ENCODE peak calls at places on chromosomes 6 and 20, in six cellular contexts. One of them, this sample, is unnamed.

GRCh38 chr6:71406871-71407860 is 118.6 kb downstream of the OGFRL1 start:
- DNase-seq in K562: no peak
- DNase-seq in GM12878: no peak
- DNase-seq in HepG2: no peak
- DNase-seq in GM12892: no peak
- DNase-seq in H1: no peak
- DNase-seq in this sample: no peak

GRCh38 chr6:35919827-35920751 is 809 bp downstream of the SRPK1 start:
- DNase-seq in K562: peak
- DNase-seq in GM12878: no peak
- DNase-seq in HepG2: peak
- DNase-seq in GM12892: no peak
- DNase-seq in H1: no peak
- DNase-seq in this sample: peak

GRCh38 chr20:31595654-31596411 is 9.3 kb upstream of the ID1 start:
- DNase-seq in K562: peak
- DNase-seq in GM12878: no peak
- DNase-seq in HepG2: peak
- DNase-seq in GM12892: no peak
- DNase-seq in H1: peak
- DNase-seq in this sample: no peak

GRCh38 chr20:10288421-10288820 is 69.8 kb downstream of the SNAP25 start:
- DNase-seq in K562: no peak
- DNase-seq in GM12878: no peak
- DNase-seq in HepG2: no peak
- DNase-seq in GM12892: no peak
- DNase-seq in H1: no peak
- DNase-seq in this sample: no peak

GRCh38 chr6:44219815-44220784 is 3.3 kb upstream of the SLC29A1 start:
- DNase-seq in K562: no peak
- DNase-seq in GM12878: no peak
- DNase-seq in HepG2: no peak
- DNase-seq in GM12892: no peak
- DNase-seq in H1: no peak
- DNase-seq in this sample: no peak

GRCh38 chr6:9085054-9085746 is 649.9 kb upstream of the SLC35B3 start:
- DNase-seq in K562: no peak
- DNase-seq in GM12878: no peak
- DNase-seq in HepG2: no peak
- DNase-seq in GM12892: no peak
- DNase-seq in H1: no peak
- DNase-seq in this sample: no peak

GRCh38 chr20:1880529-1881239 is 14.5 kb upstream of the SIRPA start:
- DNase-seq in K562: no peak
- DNase-seq in GM12878: no peak
- DNase-seq in HepG2: no peak
- DNase-seq in GM12892: no peak
- DNase-seq in H1: no peak
- DNase-seq in this sample: no peak

GRCh38 chr20:38290829-38291581 is 13.0 kb upstream of the BPI start:
- DNase-seq in K562: peak
- DNase-seq in GM12878: no peak
- DNase-seq in HepG2: peak
- DNase-seq in GM12892: no peak
- DNase-seq in H1: peak
- DNase-seq in this sample: no peak

GRCh38 chr20:19929749-19930148 is 87.4 kb upstream of the NAA20 start:
- DNase-seq in K562: no peak
- DNase-seq in GM12878: no peak
- DNase-seq in HepG2: no peak
- DNase-seq in GM12892: no peak
- DNase-seq in H1: no peak
- DNase-seq in this sample: no peak

GRCh38 chr20:3374296-3374695 is 33.2 kb downstream of the DNAAF9 start:
- DNase-seq in K562: no peak
- DNase-seq in GM12878: no peak
- DNase-seq in HepG2: no peak
- DNase-seq in GM12892: no peak
- DNase-seq in H1: no peak
- DNase-seq in this sample: no peak

GRCh38 chr6:4179960-4180652 is 44.7 kb upstream of the ECI2 start:
- DNase-seq in K562: no peak
- DNase-seq in GM12878: no peak
- DNase-seq in HepG2: no peak
- DNase-seq in GM12892: no peak
- DNase-seq in H1: no peak
- DNase-seq in this sample: no peak

GRCh38 chr6:41428995-41429417 is 93.6 kb downstream of the NCR2 start:
- DNase-seq in K562: no peak
- DNase-seq in GM12878: no peak
- DNase-seq in HepG2: no peak
- DNase-seq in GM12892: no peak
- DNase-seq in H1: no peak
- DNase-seq in this sample: no peak

GRCh38 chr20:11401988-11402387 is 515.7 kb upstream of the BTBD3 start:
- DNase-seq in K562: no peak
- DNase-seq in GM12878: peak
- DNase-seq in HepG2: no peak
- DNase-seq in GM12892: peak
- DNase-seq in H1: no peak
- DNase-seq in this sample: no peak

GRCh38 chr20:25308083-25308491 is 60.2 kb downstream of the PYGB start:
- DNase-seq in K562: no peak
- DNase-seq in GM12878: no peak
- DNase-seq in HepG2: no peak
- DNase-seq in GM12892: no peak
- DNase-seq in H1: no peak
- DNase-seq in this sample: no peak

GRCh38 chr6:155528982-155529453 is 73.4 kb upstream of the NOX3 start:
- DNase-seq in K562: no peak
- DNase-seq in GM12878: no peak
- DNase-seq in HepG2: peak
- DNase-seq in GM12892: no peak
- DNase-seq in H1: no peak
- DNase-seq in this sample: no peak

GRCh38 chr6:43658161-43658560 is 13.3 kb downstream of the RSPH9 start:
- DNase-seq in K562: no peak
- DNase-seq in GM12878: no peak
- DNase-seq in HepG2: no peak
- DNase-seq in GM12892: no peak
- DNase-seq in H1: no peak
- DNase-seq in this sample: no peak

GRCh38 chr20:34693414-34693813 is 10.7 kb upstream of the TP53INP2 start:
- DNase-seq in K562: no peak
- DNase-seq in GM12878: no peak
- DNase-seq in HepG2: no peak
- DNase-seq in GM12892: no peak
- DNase-seq in H1: no peak
- DNase-seq in this sample: no peak

GRCh38 chr6:102571236-102571908 is 1177.9 kb downstream of the GRIK2 start:
- DNase-seq in K562: no peak
- DNase-seq in GM12878: no peak
- DNase-seq in HepG2: no peak
- DNase-seq in GM12892: no peak
- DNase-seq in H1: no peak
- DNase-seq in this sample: no peak

GRCh38 chr6:6981923-6982322 is 125.8 kb upstream of the RREB1 start:
- DNase-seq in K562: no peak
- DNase-seq in GM12878: no peak
- DNase-seq in HepG2: no peak
- DNase-seq in GM12892: no peak
- DNase-seq in H1: no peak
- DNase-seq in this sample: no peak

GRCh38 chr6:113381957-113382356 is 475.2 kb upstream of the MARCKS start:
- DNase-seq in K562: no peak
- DNase-seq in GM12878: peak
- DNase-seq in HepG2: no peak
- DNase-seq in GM12892: no peak
- DNase-seq in H1: no peak
- DNase-seq in this sample: peak

GRCh38 chr6:29676981-29677601 is 3.9 kb downstream of the ZFP57 start:
- DNase-seq in K562: no peak
- DNase-seq in GM12878: no peak
- DNase-seq in HepG2: no peak
- DNase-seq in GM12892: no peak
- DNase-seq in H1: no peak
- DNase-seq in this sample: no peak

GRCh38 chr20:57654363-57654997 is 34.3 kb upstream of the ZBP1 start:
- DNase-seq in K562: peak
- DNase-seq in GM12878: no peak
- DNase-seq in HepG2: peak
- DNase-seq in GM12892: peak
- DNase-seq in H1: peak
- DNase-seq in this sample: peak

GRCh38 chr6:118485601-118486550 is 62.2 kb upstream of the PLN start:
- DNase-seq in K562: no peak
- DNase-seq in GM12878: peak
- DNase-seq in HepG2: no peak
- DNase-seq in GM12892: no peak
- DNase-seq in H1: no peak
- DNase-seq in this sample: no peak

GRCh38 chr6:63805808-63806572 is 170.4 kb downstream of the PHF3 start:
- DNase-seq in K562: no peak
- DNase-seq in GM12878: no peak
- DNase-seq in HepG2: peak
- DNase-seq in GM12892: no peak
- DNase-seq in H1: no peak
- DNase-seq in this sample: no peak

GRCh38 chr20:54174452-54175175 is 828 bp upstream of the CYP24A1 start:
- DNase-seq in K562: no peak
- DNase-seq in GM12878: no peak
- DNase-seq in HepG2: peak
- DNase-seq in GM12892: no peak
- DNase-seq in H1: no peak
- DNase-seq in this sample: no peak

GRCh38 chr20:21583486-21584168 is 69.8 kb upstream of the NKX2-2 start:
- DNase-seq in K562: no peak
- DNase-seq in GM12878: no peak
- DNase-seq in HepG2: no peak
- DNase-seq in GM12892: no peak
- DNase-seq in H1: no peak
- DNase-seq in this sample: no peak
- TF ChIP-seq TAF1 in K562: no peak
- TF ChIP-seq TAF1 in GM12878: no peak
- TF ChIP-seq TAF1 in HepG2: no peak
- TF ChIP-seq TAF1 in GM12892: no peak
- TF ChIP-seq TAF1 in H1: no peak
- TF ChIP-seq TAF1 in this sample: no peak

DNA sequence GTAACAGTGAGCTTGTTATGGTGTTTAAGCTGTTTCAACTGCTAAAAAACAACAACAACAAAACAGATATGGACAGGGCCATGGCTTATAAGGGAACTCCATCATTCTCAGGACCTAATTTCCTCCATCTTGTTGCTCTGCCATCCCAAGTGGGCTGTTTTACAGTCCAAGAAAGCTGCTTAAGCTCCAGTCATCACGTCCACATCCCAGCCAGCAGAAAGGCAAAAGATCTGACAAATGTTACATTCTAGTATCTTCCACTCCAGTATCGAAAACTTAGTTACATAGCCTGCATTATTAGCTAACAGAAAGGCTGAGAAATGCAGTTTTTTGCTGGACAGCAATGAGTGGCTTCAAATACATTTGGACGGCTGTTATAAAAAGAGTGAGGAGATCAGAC is 23.0 kb upstream of the TFAP2A start:
- DNase-seq in K562: no peak
- DNase-seq in GM12878: no peak
- DNase-seq in HepG2: no peak
- DNase-seq in GM12892: no peak
- DNase-seq in H1: no peak
- DNase-seq in this sample: no peak
- TF ChIP-seq POLR2A in K562: no peak
- TF ChIP-seq POLR2A in GM12878: no peak
- TF ChIP-seq POLR2A in HepG2: no peak
- TF ChIP-seq POLR2A in GM12892: no peak
- TF ChIP-seq POLR2A in H1: no peak
- TF ChIP-seq POLR2A in this sample: no peak

GRCh38 chr20:32623667-32624157 is 38.6 kb upstream of the NOL4L start:
- DNase-seq in K562: no peak
- DNase-seq in GM12878: no peak
- DNase-seq in HepG2: no peak
- DNase-seq in GM12892: no peak
- DNase-seq in H1: peak
- DNase-seq in this sample: no peak

GRCh38 chr20:32619586-32619985 is 34.5 kb upstream of the NOL4L start:
- DNase-seq in K562: no peak
- DNase-seq in GM12878: no peak
- DNase-seq in HepG2: no peak
- DNase-seq in GM12892: no peak
- DNase-seq in H1: no peak
- DNase-seq in this sample: no peak

GRCh38 chr20:32621914-32622584 is 36.9 kb upstream of the NOL4L start:
- DNase-seq in K562: no peak
- DNase-seq in GM12878: no peak
- DNase-seq in HepG2: no peak
- DNase-seq in GM12892: no peak
- DNase-seq in H1: no peak
- DNase-seq in this sample: no peak

GRCh38 chr20:32622585-32623468 is 37.7 kb upstream of the NOL4L start:
- DNase-seq in K562: no peak
- DNase-seq in GM12878: no peak
- DNase-seq in HepG2: no peak
- DNase-seq in GM12892: no peak
- DNase-seq in H1: no peak
- DNase-seq in this sample: no peak

GRCh38 chr20:32621071-32621913 is 36.2 kb upstream of the NOL4L start:
- DNase-seq in K562: peak
- DNase-seq in GM12878: no peak
- DNase-seq in HepG2: no peak
- DNase-seq in GM12892: no peak
- DNase-seq in H1: no peak
- DNase-seq in this sample: peak
- TF ChIP-seq TAF1 in K562: no peak
- TF ChIP-seq TAF1 in GM12878: no peak
- TF ChIP-seq TAF1 in HepG2: no peak
- TF ChIP-seq TAF1 in GM12892: no peak
- TF ChIP-seq TAF1 in H1: no peak
- TF ChIP-seq TAF1 in this sample: no peak

DNA sequence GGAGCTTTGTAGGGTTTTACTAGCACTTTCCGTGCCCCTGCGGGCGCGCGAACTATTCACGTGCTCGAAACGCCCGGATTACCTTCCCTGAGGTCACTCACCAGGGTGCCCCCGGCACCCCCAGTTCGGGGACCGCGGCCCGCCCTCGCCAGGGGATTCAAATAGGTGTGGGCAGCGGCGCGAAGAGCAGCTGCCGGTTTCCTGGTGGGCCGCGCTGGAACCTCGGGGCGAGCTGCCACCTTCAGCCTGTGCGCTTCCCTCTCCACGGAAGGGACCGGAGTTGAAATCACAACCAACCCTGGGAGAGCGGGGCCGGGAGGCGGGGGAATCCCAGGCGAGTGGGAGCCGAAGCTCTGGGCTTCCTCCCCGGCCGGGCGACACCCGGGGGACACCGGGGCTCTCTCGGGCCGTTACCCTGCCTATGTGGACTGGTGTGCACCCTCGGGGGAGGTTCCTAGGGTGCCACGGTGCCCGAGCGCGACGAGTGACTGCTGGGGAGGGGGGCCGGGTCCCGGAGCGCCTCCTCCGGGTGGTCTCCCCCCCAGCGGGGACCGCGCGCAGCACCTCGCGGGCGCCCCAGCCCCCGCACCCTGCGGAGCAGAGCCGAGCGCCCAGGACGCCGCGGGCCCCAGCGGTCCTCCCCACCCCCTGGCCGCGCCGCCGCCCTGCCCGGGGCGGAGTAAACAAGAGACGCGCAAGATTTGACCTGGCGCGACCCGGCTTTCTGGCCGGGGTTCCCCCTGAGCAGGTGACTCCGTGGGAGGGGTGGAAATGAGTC is 2.1 kb upstream of the HIVEP2 start:
- DNase-seq in K562: peak
- DNase-seq in GM12878: no peak
- DNase-seq in HepG2: peak
- DNase-seq in GM12892: peak
- DNase-seq in H1: no peak
- DNase-seq in this sample: peak
- TF ChIP-seq POLR2A in K562: no peak
- TF ChIP-seq POLR2A in GM12878: peak
- TF ChIP-seq POLR2A in HepG2: peak
- TF ChIP-seq POLR2A in GM12892: peak
- TF ChIP-seq POLR2A in H1: no peak
- TF ChIP-seq POLR2A in this sample: peak

This sample was measured in GM12891.